ENCODE peak calls at places on chromosome 9, in six cellular contexts. F, R, Q, V, B and K are unnamed samples.

GRCh38 chr9:129449066-129449465 is 171.8 kb downstream of the C9orf50 start:
- DNase-seq in Q (no peak), B (no peak), V (no peak), F (no peak), R (no peak), K (no peak)

GRCh38 chr9:95880011-95880690 is 4.7 kb downstream of the ERCC6L2 start:
- DNase-seq in Q (peak), R (no peak), F (no peak), B (no peak), V (no peak), K (no peak)

GRCh38 chr9:36781532-36781931 is 208.8 kb downstream of the MELK start:
- DNase-seq in R (no peak), B (no peak), V (no peak), Q (peak), F (no peak), K (peak)

GRCh38 chr9:129225815-129226214 is 47.8 kb upstream of the IER5L start:
- DNase-seq in B (peak), V (peak), F (peak), Q (peak), R (no peak), K (no peak)

GRCh38 chr9:87655731-87656130 is 70.2 kb upstream of the CTSL start:
- DNase-seq in B (no peak), Q (no peak), V (no peak), R (no peak), F (no peak), K (no peak)

GRCh38 chr9:69671904-69672827 is at the start of gene APBA1:
- DNase-seq in V (peak), R (no peak), B (peak), Q (peak), F (peak), K (no peak)

GRCh38 chr9:4547016-4547415 is 56.7 kb downstream of the SLC1A1 start:
- DNase-seq in F (no peak), R (no peak), V (no peak), Q (peak), B (no peak), K (no peak)

GRCh38 chr9:120065151-120065550 is 514.8 kb downstream of the CDK5RAP2 start:
- DNase-seq in R (no peak), F (no peak), B (no peak), V (no peak), Q (no peak), K (no peak)

GRCh38 chr9:97858393-97858713 is 5.3 kb downstream of the FOXE1 start:
- DNase-seq in R (no peak), V (no peak), Q (no peak), B (no peak), F (no peak), K (no peak)

GRCh38 chr9:113409481-113409880 is 994 bp downstream of the POLE3 start:
- DNase-seq in Q (no peak), V (no peak), F (no peak), B (no peak), R (no peak), K (no peak)

GRCh38 chr9:94210616-94211603 is 48.2 kb upstream of the ZNF169 start:
- DNase-seq in V (peak), B (no peak), R (no peak), F (no peak), Q (no peak), K (no peak)

GRCh38 chr9:103364753-103365152 is 369.6 kb downstream of the CYLC2 start:
- DNase-seq in B (no peak), V (no peak), R (no peak), F (no peak), Q (no peak), K (no peak)

GRCh38 chr9:130443456-130443801 is 1.3 kb upstream of the ASS1 start:
- DNase-seq in F (no peak), R (no peak), Q (no peak), B (no peak), V (no peak), K (no peak)

GRCh38 chr9:91246842-91247241 is 114.9 kb downstream of the AUH start:
- DNase-seq in F (no peak), Q (peak), V (no peak), R (no peak), B (no peak), K (no peak)

GRCh38 chr9:87152206-87152605 is 204.9 kb upstream of the GAS1 start:
- DNase-seq in B (no peak), F (no peak), Q (no peak), R (no peak), V (no peak), K (no peak)

GRCh38 chr9:20640331-20641187 is 18.3 kb upstream of the MLLT3 start:
- DNase-seq in B (no peak), V (peak), R (peak), F (no peak), Q (peak), K (no peak)

GRCh38 chr9:124522121-124523098 is 15.2 kb upstream of the NR5A1 start:
- DNase-seq in B (no peak), V (no peak), Q (peak), F (peak), R (no peak), K (no peak)

GRCh38 chr9:133956520-133957076 is 35.5 kb downstream of the VAV2 start:
- DNase-seq in F (peak), B (no peak), Q (peak), R (no peak), V (peak), K (no peak)

GRCh38 chr9:20319641-20320337 is 302.5 kb downstream of the MLLT3 start:
- DNase-seq in Q (peak), B (no peak), F (no peak), R (no peak), V (no peak), K (no peak)

GRCh38 chr9:135221951-135222631 is 134.6 kb downstream of the OLFM1 start:
- DNase-seq in Q (no peak), F (peak), R (no peak), V (peak), B (no peak), K (no peak)

GRCh38 chr9:123834218-123834906 is 95.6 kb downstream of the DENND1A start:
- DNase-seq in F (no peak), R (no peak), Q (peak), V (no peak), B (no peak), K (no peak)

GRCh38 chr9:112091805-112092204 is 83.3 kb downstream of the SUSD1 start:
- DNase-seq in R (no peak), Q (peak), F (peak), B (no peak), V (no peak), K (no peak)

GRCh38 chr9:121204121-121204520 is 2.5 kb upstream of the RAB14 start:
- DNase-seq in Q (no peak), V (no peak), B (no peak), R (no peak), F (no peak), K (peak)

GRCh38 chr9:34374905-34375552 is 1.7 kb downstream of the MYORG start:
- DNase-seq in R (no peak), B (no peak), F (peak), Q (no peak), V (no peak), K (peak)

GRCh38 chr9:107208121-107208520 is 75.0 kb upstream of the RAD23B start:
- DNase-seq in V (no peak), Q (peak), B (no peak), F (no peak), R (no peak), K (no peak)

DNA sequence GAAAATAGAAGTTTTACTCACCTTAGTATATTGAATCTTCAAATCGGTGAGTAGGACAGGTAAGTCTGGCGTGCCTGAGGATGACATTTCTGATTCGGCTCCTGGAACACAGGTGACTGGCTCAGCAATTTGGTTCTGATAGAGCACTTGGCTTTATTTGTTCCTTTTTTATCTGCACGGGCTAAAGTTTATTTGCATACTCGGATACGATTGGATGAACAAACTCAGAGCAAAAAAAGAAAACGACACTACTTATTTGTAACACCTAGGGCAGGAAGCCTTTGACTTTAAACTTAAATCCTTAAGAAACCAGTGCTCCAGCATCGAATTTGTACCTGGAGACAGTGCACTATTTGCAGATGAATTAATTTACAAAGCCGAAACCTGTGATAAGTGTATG is at the start of gene ALDH1A1:
- DNase-seq in V (no peak), R (no peak), Q (no peak), B (no peak), F (no peak), K (peak)
- TF ChIP-seq USF2 in V (no peak), R (no peak), Q (no peak), B (no peak), F (no peak), K (no peak)

DNA sequence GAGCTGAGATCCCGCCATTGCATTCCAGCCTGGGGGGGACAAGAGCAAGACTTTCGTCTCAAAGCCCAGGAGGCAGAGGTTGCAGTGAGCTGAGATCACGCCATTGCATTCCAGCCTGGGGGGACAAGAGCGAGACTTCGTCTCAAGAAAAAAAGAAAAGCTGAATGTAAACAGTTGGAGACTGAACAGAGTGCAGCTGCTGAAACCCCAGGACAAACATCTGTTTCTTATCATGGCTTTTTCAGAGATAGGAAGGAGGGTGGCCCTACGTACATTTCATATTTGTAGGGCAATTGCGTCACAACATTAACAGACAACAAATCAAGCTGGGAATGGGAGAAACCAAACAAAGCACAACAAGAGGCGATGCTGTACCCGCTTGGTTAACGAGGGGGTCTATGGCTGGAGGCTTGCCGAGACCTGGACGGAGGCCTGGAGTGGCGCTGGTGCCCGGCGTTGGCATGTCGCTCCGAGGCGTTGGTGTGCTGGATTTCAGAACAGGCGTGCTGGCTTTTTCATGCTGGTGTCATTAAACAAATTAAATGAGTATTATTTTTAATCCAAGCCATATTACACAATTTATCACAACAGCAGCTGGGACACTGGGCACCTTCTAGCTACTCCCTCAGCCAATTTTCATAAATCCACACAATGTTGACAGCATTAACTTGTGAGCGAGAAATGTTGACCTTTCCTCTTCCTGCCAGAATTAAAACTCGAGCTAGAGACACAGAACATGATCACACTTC is 76.2 kb downstream of the TLE1 start:
- DNase-seq in Q (peak), V (peak), F (no peak), B (no peak), R (no peak), K (no peak)
- TF ChIP-seq USF2 in Q (no peak), V (no peak), F (no peak), B (no peak), R (no peak), K (no peak)

GRCh38 chr9:1759009-1759408 is 256.1 kb upstream of the SMARCA2 start:
- DNase-seq in B (no peak), Q (no peak), F (no peak), V (no peak), R (peak), K (no peak)

GRCh38 chr9:1761807-1762206 is 253.3 kb upstream of the SMARCA2 start:
- DNase-seq in B (no peak), F (no peak), R (no peak), Q (no peak), V (no peak), K (no peak)

DNA sequence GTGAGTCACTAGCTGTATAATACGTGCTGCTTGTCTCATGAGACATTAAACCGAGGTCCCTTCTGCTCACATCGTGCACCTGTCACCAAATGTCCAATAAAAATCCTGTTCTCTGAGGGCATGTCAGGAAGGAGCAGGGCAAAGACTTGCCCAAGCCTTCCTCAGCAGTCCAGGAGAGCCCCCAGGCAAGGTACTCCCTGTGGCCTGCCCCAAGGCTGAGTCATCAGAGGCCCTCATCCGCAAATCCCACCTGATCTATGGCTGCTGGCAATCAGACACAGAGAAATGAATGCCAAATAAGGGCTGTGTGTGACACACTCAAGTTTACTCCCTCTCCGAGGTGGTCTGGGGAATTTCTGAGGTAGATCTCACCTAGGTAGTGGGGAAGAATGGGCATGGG is 255.2 kb upstream of the SMARCA2 start:
- DNase-seq in R (no peak), V (no peak), B (no peak), Q (no peak), F (no peak), K (no peak)
- TF ChIP-seq USF2 in R (no peak), V (no peak), B (no peak), Q (no peak), F (no peak), K (no peak)

GRCh38 chr9:15211160-15211993 is 95.6 kb downstream of the TTC39B start:
- DNase-seq in B (peak), R (peak), F (peak), Q (peak), V (peak), K (peak)
- TF ChIP-seq USF2 in B (no peak), R (no peak), F (no peak), Q (no peak), V (no peak), K (no peak)

GRCh38 chr9:137506274-137506673 is 43.9 kb downstream of the PNPLA7 start:
- DNase-seq in F (no peak), B (peak), Q (no peak), V (no peak), R (no peak), K (no peak)
- TF ChIP-seq USF2 in F (no peak), B (no peak), Q (no peak), V (no peak), R (no peak), K (no peak)

GRCh38 chr9:89919171-89919681 is 314.4 kb downstream of the GADD45G start:
- DNase-seq in V (no peak), F (peak), R (peak), B (no peak), Q (no peak), K (peak)
- TF ChIP-seq USF2 in V (no peak), F (no peak), R (no peak), B (no peak), Q (no peak), K (no peak)